ENCODE peak calls at places on chromosomes 11 and 22, in eight cellular contexts. Z is esophagus squamous epithelium; S is Panc1; H is cardiac muscle cell; W is small intestine; R is heart left ventricle; P is heart right ventricle; Y is CD8-positive, alpha-beta T cell. D is an unnamed sample.

GRCh38 chr11:35526370-35526792 is 965 bp upstream of the PAMR1 start:
- DNase-seq in Z (no peak), S (peak; percentile 12), H (no peak), W (no peak), R (no peak), P (no peak), Y (no peak), D (no peak)

GRCh38 chr22:44396021-44396726 is 83.4 kb upstream of the SHISAL1 start:
- DNase-seq in Z (no peak), S (no peak), H (no peak), W (no peak), R (no peak), P (no peak), Y (no peak), D (no peak)

GRCh38 chr11:74683279-74683871 is 47.9 kb downstream of the CHRDL2 start:
- DNase-seq in Z (no peak), S (no peak), H (no peak), W (no peak), R (no peak), P (peak; percentile 46), Y (no peak), D (no peak)

GRCh38 chr11:130315354-130315970 is 745 bp upstream of the ZBTB44 start:
- DNase-seq in Z (peak; percentile 3), S (no peak), H (no peak), W (peak; percentile 47), R (peak; percentile 22), P (peak; percentile 28), Y (peak; percentile 63), D (no peak)

GRCh38 chr11:69173925-69174591 is 18.3 kb downstream of the SMIM38 start:
- DNase-seq in Z (no peak), S (no peak), H (no peak), W (no peak), R (no peak), P (no peak), Y (no peak), D (no peak)

GRCh38 chr11:27248430-27249207 is 114.4 kb downstream of the CCDC34 start:
- DNase-seq in Z (no peak), S (no peak), H (no peak), W (no peak), R (peak; percentile 56), P (no peak), Y (no peak), D (no peak)

GRCh38 chr11:77602385-77603105 is 12.8 kb downstream of the AQP11 start:
- DNase-seq in Z (no peak), S (no peak), H (peak; percentile 5), W (peak; percentile 94), R (no peak), P (no peak), Y (no peak), D (no peak)

GRCh38 chr11:133362921-133363320 is 169.4 kb downstream of the OPCML start:
- DNase-seq in Z (no peak), S (no peak), H (no peak), W (no peak), R (no peak), P (no peak), Y (no peak), D (no peak)

GRCh38 chr22:29011200-29011867 is 50.3 kb downstream of the C22orf31 start:
- DNase-seq in Z (no peak), S (no peak), H (no peak), W (peak; percentile 47), R (no peak), P (peak; percentile 24), Y (no peak), D (no peak)

GRCh38 chr22:20155330-20156041 is 4.6 kb upstream of the CCDC188 start:
- DNase-seq in Z (no peak), S (no peak), H (no peak), W (peak; percentile 42), R (peak; percentile 73), P (peak; percentile 73), Y (no peak), D (peak; percentile 66)
- H3K4me3 ChIP-seq in Z (peak overlapping the region; percentile 47), S (no peak overlapping the region), H (no peak overlapping the region), W (no peak overlapping the region), R (peak overlapping the region; percentile 21), P (peak overlapping the region; percentile 31), Y (no peak overlapping the region), D (peak overlapping the region; percentile 31)

GRCh38 chr11:114441921-114442320 is 2.7 kb downstream of the REXO2 start:
- DNase-seq in Z (no peak), S (no peak), H (no peak), W (no peak), R (no peak), P (no peak), Y (no peak), D (no peak)

GRCh38 chr11:114442559-114442958 is 3.3 kb downstream of the REXO2 start:
- DNase-seq in Z (no peak), S (no peak), H (no peak), W (no peak), R (no peak), P (no peak), Y (no peak), D (no peak)

GRCh38 chr11:114448749-114449484 is 9.7 kb downstream of the REXO2 start:
- DNase-seq in Z (no peak), S (no peak), H (no peak), W (peak; percentile 45), R (no peak), P (no peak), Y (no peak), D (peak; percentile 9)

GRCh38 chr11:114447444-114447843 is 8.2 kb downstream of the REXO2 start:
- DNase-seq in Z (no peak), S (no peak), H (no peak), W (no peak), R (no peak), P (no peak), Y (no peak), D (peak; percentile 12)

DNA sequence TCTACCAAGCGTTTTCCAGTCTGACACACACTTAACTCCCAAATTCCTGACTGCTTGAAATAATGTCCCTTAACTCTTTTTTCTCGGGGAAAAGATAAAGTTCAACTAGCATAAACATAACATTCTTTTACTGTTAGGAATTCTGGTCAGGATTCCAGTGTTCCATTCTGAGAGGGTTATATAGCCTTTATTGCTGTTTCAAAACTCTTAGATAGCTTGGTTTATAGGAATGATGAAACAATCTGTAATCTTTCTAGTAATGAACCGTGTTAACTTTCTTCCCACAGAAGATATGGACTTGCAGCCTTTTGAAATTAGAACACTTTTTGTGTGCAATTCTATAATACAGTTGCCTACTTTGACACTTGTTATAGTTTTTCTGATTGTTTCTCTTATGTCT is 8.6 kb downstream of the REXO2 start:
- DNase-seq in Z (no peak), S (no peak), H (no peak), W (no peak), R (no peak), P (no peak), Y (no peak), D (no peak)
- H3K4me1 ChIP-seq in Z (no peaks in the 10 kb centered on the region), S (no peaks in the 10 kb centered on the region), H (peaks cover 19% of the 10 kb centered on the region), W (no peaks in the 10 kb centered on the region), R (no peaks in the 10 kb centered on the region), P (peaks cover 8% of the 10 kb centered on the region), Y (no peaks in the 10 kb centered on the region), D (peaks cover 20% of the 10 kb centered on the region)

DNA sequence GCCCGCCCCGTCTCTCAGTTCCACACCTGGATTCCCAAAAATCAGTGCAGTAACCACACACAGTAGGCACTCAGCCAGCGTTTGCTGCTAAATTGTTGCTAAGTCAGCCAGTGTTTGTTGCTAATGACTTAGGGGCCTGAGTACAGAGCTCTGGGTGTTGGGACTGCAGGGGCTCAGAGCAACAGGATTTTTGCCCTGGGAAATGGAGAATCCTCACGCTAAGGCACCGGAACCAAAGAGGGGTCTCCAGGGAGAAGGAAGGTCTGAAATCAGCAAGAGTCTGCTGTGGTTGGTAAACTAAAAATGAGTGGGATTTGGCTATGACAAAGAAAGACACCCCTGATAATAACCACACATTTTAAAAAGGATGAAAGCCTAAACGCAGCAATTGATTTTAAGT is 22.7 kb upstream of the ALX4 start:
- DNase-seq in Z (no peak), S (no peak), H (no peak), W (no peak), R (no peak), P (no peak), Y (no peak), D (no peak)
- H3K27me3 ChIP-seq in Z (peaks cover 99% of the 10 kb centered on the region), S (peaks cover 20% of the 10 kb centered on the region), H (peaks cover 100% of the 10 kb centered on the region), W (peaks cover 38% of the 10 kb centered on the region), R (peaks cover 10% of the 10 kb centered on the region), P (peaks cover 65% of the 10 kb centered on the region), Y (peaks cover 4% of the 10 kb centered on the region), D (peaks cover 33% of the 10 kb centered on the region)

GRCh38 chr22:16603448-16603768 is 10.8 kb upstream of the CCT8L2 start:
- DNase-seq in Z (no peak), S (no peak), H (no peak), W (no peak), R (no peak), P (no peak), Y (no peak), D (no peak)
- H3K4me3 ChIP-seq in Z (peak overlapping the region; percentile 60), S (no peak overlapping the region), H (no peak overlapping the region), W (no peak overlapping the region), R (peak overlapping the region; percentile 43), P (no peak overlapping the region), Y (no peak overlapping the region), D (no peak overlapping the region)

GRCh38 chr11:95917188-95918036 is 6.5 kb downstream of the MTMR2 start:
- DNase-seq in Z (no peak), S (no peak), H (no peak), W (peak; percentile 36), R (no peak), P (no peak), Y (no peak), D (peak; percentile 42)

GRCh38 chr11:95918056-95918455 is 5.9 kb downstream of the MTMR2 start:
- DNase-seq in Z (no peak), S (no peak), H (no peak), W (no peak), R (no peak), P (no peak), Y (no peak), D (no peak)

GRCh38 chr11:95915051-95915450 is 8.9 kb downstream of the MTMR2 start:
- DNase-seq in Z (no peak), S (no peak), H (no peak), W (no peak), R (no peak), P (no peak), Y (no peak), D (no peak)

GRCh38 chr11:95913830-95914229 is 10.1 kb downstream of the MTMR2 start:
- DNase-seq in Z (no peak), S (no peak), H (no peak), W (no peak), R (no peak), P (no peak), Y (no peak), D (no peak)

GRCh38 chr11:95916049-95916448 is 7.9 kb downstream of the MTMR2 start:
- DNase-seq in Z (no peak), S (no peak), H (no peak), W (no peak), R (no peak), P (no peak), Y (no peak), D (no peak)
- H3K4me1 ChIP-seq in Z (peaks cover 7% of the 10 kb centered on the region), S (peaks cover 3% of the 10 kb centered on the region), H (no peaks in the 10 kb centered on the region), W (peaks cover 2% of the 10 kb centered on the region), R (no peaks in the 10 kb centered on the region), P (peaks cover 25% of the 10 kb centered on the region), Y (no peaks in the 10 kb centered on the region), D (peaks cover 23% of the 10 kb centered on the region)

D was measured in SJSA1.